ENCODE peak calls at places on chromosomes 3 and 15, in seven cellular contexts. N is hippocampal formation; R is AG09319; B is stimulated activated naive CD8-positive, alpha-beta T cell treated with anti-CD3 and anti-CD28 coated beads, Interleukin-15, Interleukin-2, amounts not matched to agents 100 U/mL and 50 U/mL, for 24 hours; W is activated CD4-positive, alpha-beta T cell treated with anti-CD3 and anti-CD28 coated beads, Interleukin-2, amount 50 U/mL, for 1 hour; Q is NCI-H1092 treated with DMSO at 0.1 percent for 48 hours; M is activated T-cell treated with anti-CD3 and anti-CD28 coated beads for 24 hours. G is an unnamed sample.

GRCh38 chr15:85112997-85113396 is 131.3 kb downstream of the PDE8A start:
- DNase-seq in N (peak; percentile 57), R (no peak), B (no peak), W (no peak), Q (no peak), M (no peak), G (no peak)

GRCh38 chr15:66763186-66764066 is 61.4 kb downstream of the SMAD6 start:
- DNase-seq in N (peak; percentile 28), R (no peak), B (no peak), W (no peak), Q (peak; percentile 2), M (no peak), G (no peak)

GRCh38 chr3:50242778-50243551 is 7.0 kb downstream of the GNAI2 start:
- DNase-seq in N (peak; percentile 58), R (no peak), B (peak; percentile 66), W (no peak), Q (no peak), M (no peak), G (peak; percentile 59)

GRCh38 chr15:77720155-77720554 is 87.4 kb upstream of the LINGO1 start:
- DNase-seq in N (no peak), R (no peak), B (no peak), W (no peak), Q (no peak), M (no peak), G (no peak)

GRCh38 chr3:120311863-120312794 is 27.1 kb upstream of the GPR156 start:
- DNase-seq in N (no peak), R (no peak), B (no peak), W (no peak), Q (no peak), M (no peak), G (no peak)

GRCh38 chr15:65870889-65871533 is 1.7 kb downstream of the RAB11A start:
- DNase-seq in N (no peak), R (no peak), B (no peak), W (no peak), Q (no peak), M (no peak), G (no peak)

GRCh38 chr3:151330374-151330773 is 1.0 kb upstream of the P2RY13 start:
- DNase-seq in N (no peak), R (no peak), B (no peak), W (no peak), Q (no peak), M (no peak), G (no peak)

GRCh38 chr3:171776411-171776810 is 33.9 kb downstream of the PLD1 start:
- DNase-seq in N (peak; percentile 33), R (no peak), B (no peak), W (no peak), Q (no peak), M (no peak), G (no peak)

GRCh38 chr3:72052841-72053409 is 268.0 kb upstream of the PROK2 start:
- DNase-seq in N (no peak), R (no peak), B (no peak), W (no peak), Q (no peak), M (no peak), G (no peak)

GRCh38 chr3:18424213-18424861 is 802 bp downstream of the SATB1 start:
- DNase-seq in N (no peak), R (no peak), B (peak; percentile 35), W (no peak), Q (no peak), M (no peak), G (no peak)

GRCh38 chr3:126472277-126473006 is 3.2 kb downstream of the ZXDC start:
- DNase-seq in N (peak; percentile 38), R (peak; percentile 76), B (peak; percentile 16), W (no peak), Q (peak; percentile 14), M (no peak), G (no peak)

GRCh38 chr15:62603757-62604156 is 438.7 kb upstream of the C2CD4B start:
- DNase-seq in N (no peak), R (no peak), B (no peak), W (no peak), Q (no peak), M (no peak), G (no peak)

GRCh38 chr3:170811928-170812591 is 57.9 kb downstream of the RPL22L1 start:
- DNase-seq in N (peak; percentile 59), R (peak; percentile 63), B (peak; percentile 55), W (peak; percentile 58), Q (peak; percentile 65), M (peak; percentile 59), G (peak; percentile 63)